ENCODE peak calls at places on chromosomes 6 and 20, in four cellular contexts. B, R, N and P are unnamed samples.

GRCh38 chr20:13220857-13221297 is at the start of gene ISM1:
- DNase-seq in B (no peak), R (no peak), N (no peak), P (no peak)

GRCh38 chr20:41180599-41181333 is 43.4 kb downstream of the PLCG1 start:
- DNase-seq in B (no peak), R (no peak), N (peak; percentile 17), P (no peak)

GRCh38 chr20:33789109-33789857 is 21.9 kb upstream of the CHMP4B start:
- DNase-seq in B (peak; percentile 82), R (peak; percentile 95), N (peak; percentile 85), P (peak; percentile 100)

GRCh38 chr6:53737746-53738145 is 57.1 kb upstream of the LRRC1 start:
- DNase-seq in B (no peak), R (no peak), N (no peak), P (no peak)

GRCh38 chr6:169340395-169340794 is 86.7 kb upstream of the THBS2 start:
- DNase-seq in B (no peak), R (no peak), N (no peak), P (peak; percentile 15)

GRCh38 chr6:25130518-25130917 is 148.7 kb upstream of the CARMIL1 start:
- DNase-seq in B (no peak), R (peak; percentile 40), N (no peak), P (no peak)

GRCh38 chr6:52590634-52590985 is 13.8 kb upstream of the TRAM2 start:
- DNase-seq in B (no peak), R (peak; percentile 82), N (no peak), P (no peak)

GRCh38 chr6:83199865-83200230 is 6.7 kb downstream of the RWDD2A start:
- DNase-seq in B (peak; percentile 41), R (peak; percentile 85), N (no peak), P (peak; percentile 58)

GRCh38 chr6:127971945-127972391 is 71.1 kb upstream of the THEMIS start:
- DNase-seq in B (peak; percentile 49), R (peak; percentile 38), N (no peak), P (peak; percentile 76)

GRCh38 chr20:41392871-41393704 is 26.5 kb upstream of the EMILIN3 start:
- DNase-seq in B (no peak), R (peak; percentile 11), N (peak; percentile 32), P (peak; percentile 51)

GRCh38 chr20:1975251-1975650 is 18.6 kb downstream of the PDYN start:
- DNase-seq in B (no peak), R (no peak), N (no peak), P (no peak)

GRCh38 chr20:25623225-25623735 is 534 bp downstream of the NANP start:
- DNase-seq in B (no peak), R (no peak), N (peak; percentile 39), P (no peak)

GRCh38 chr6:92047886-92048285 is 1371.5 kb downstream of the EPHA7 start:
- DNase-seq in B (no peak), R (no peak), N (no peak), P (no peak)

GRCh38 chr20:33076662-33077398 is 2.6 kb upstream of the BPIFB4 start:
- DNase-seq in B (no peak), R (no peak), N (no peak), P (no peak)

GRCh38 chr6:111724039-111724438 is 118.4 kb upstream of the TRAF3IP2 start:
- DNase-seq in B (no peak), R (no peak), N (no peak), P (no peak)

GRCh38 chr6:81105998-81106397 is 646.5 kb downstream of the TENT5A start:
- DNase-seq in B (no peak), R (peak; percentile 1), N (no peak), P (no peak)
- TF ChIP-seq CTCF in B (no peak), R (no peak), N (no peak), P (no peak)

GRCh38 chr6:37259191-37259590 is 1.2 kb upstream of the TMEM217 start:
- DNase-seq in B (no peak), R (no peak), N (no peak), P (no peak)
- H3K4me3 ChIP-seq in B (peak overlapping the region; percentile 98), R (peak overlapping the region; percentile 94), N (peak overlapping the region; percentile 84), P (peak overlapping the region; percentile 95)

GRCh38 chr6:30981942-30982772 is 1.4 kb upstream of the MUC21 start:
- DNase-seq in B (peak; percentile 59), R (peak; percentile 79), N (peak; percentile 52), P (peak; percentile 64)
- TF ChIP-seq CTCF in B (peak; percentile 37), R (peak; percentile 42), N (peak; percentile 8), P (no peak)

GRCh38 chr6:106187424-106187982 is 101.4 kb downstream of the PRDM1 start:
- DNase-seq in B (no peak), R (no peak), N (no peak), P (no peak)
- H3K4me3 ChIP-seq in B (no peak overlapping the region), R (no peak overlapping the region), N (no peak overlapping the region), P (no peak overlapping the region)

DNA sequence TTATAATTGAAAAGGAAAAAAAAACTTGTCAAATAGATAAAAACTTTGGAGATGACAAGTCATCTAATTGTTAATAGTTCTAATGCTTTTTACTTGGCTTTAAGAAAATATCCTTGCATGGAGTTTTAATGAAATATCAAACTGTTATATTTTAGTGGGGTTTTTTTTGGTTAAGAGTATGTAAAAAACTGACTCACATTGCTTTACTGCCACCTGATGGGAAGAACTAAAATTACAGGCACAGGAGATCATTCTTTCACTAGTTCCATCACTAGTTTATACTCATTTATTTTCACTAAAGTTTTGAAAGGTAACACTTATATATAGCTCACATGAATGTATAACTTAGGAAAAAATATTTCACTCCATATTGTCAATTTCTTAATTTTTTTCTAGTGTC is 309.1 kb downstream of the LMBRD1 start:
- DNase-seq in B (no peak), R (no peak), N (no peak), P (no peak)
- TF ChIP-seq CTCF in B (no peak), R (peak; percentile 9), N (no peak), P (peak; percentile 44)

DNA sequence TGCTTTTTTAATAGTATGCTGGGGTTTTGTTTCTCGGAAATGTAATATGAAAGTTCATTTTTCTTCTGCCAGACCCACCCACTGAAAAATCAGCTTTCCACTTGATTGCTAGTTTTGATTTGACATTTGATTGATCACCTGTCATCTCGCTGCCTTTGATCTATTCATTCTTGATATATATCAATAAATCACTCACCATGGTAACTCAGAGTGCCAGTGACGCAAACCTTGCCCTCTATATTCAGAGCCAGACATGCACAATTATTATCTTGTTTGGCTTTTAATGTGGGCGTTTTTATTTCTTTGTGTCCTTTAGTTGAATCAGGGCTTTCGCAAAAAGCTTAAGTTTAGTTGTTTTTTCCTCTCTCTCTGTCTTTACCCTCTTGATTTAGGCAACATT is 2.0 kb downstream of the TSHZ2 start:
- DNase-seq in B (no peak), R (no peak), N (no peak), P (no peak)
- H3K4me3 ChIP-seq in B (no peak overlapping the region), R (peak overlapping the region; percentile 56), N (peak overlapping the region; percentile 49), P (no peak overlapping the region)

DNA sequence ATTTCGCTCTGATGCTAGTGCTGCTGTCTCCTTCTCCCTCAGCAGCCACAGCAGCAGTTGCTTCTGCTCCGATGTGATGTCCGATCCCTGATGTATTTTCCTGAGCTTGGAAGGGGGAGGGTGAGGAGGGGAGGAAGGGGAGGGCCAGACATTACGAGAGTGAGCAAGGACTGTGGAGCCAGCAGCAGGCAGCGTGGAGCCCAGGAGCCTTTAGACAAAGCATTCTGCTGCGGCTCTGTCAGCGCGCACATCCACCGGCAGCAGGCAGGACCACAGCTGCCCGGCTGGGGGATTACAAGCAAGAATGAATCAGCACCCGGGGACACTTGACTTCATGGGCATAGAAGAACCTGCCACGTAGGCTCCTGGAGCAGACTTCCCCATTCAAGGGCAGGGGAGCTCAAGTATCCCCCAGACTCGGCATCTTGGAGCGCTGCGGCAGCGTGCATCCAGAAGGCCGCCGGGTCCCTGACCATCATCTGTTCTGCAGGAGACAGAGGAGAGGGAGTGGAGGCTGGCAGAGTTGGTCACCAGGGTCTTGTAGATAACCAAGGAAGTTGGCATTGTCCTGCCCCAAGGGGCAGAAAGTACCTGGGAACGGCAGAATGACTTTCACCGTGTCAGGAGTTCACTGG is 83.0 kb downstream of the TCP11 start:
- DNase-seq in B (no peak), R (no peak), N (no peak), P (no peak)
- TF ChIP-seq CTCF in B (no peak), R (no peak), N (no peak), P (no peak)

DNA sequence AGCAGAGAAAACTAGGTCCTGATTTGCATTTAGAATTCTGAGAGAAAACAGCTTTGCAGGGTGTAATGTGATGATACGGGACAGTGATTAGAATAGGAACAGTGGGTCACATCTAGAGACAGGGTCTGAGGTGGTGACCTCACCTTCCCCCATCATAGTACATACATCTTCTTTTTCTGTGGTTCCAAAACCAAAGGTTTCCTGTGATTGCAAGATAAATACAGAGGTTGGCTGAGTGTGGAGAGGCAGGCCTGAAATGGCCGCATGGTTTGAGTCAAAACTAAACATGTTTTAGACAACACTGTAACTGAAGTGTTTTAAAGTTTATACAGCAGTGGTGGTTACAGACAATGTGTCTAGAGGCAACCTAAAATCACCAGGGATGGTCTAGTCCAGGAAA is 10.4 kb upstream of the NT5DC1 start:
- DNase-seq in B (no peak), R (no peak), N (no peak), P (no peak)
- H3K4me3 ChIP-seq in B (no peak overlapping the region), R (no peak overlapping the region), N (no peak overlapping the region), P (no peak overlapping the region)

DNA sequence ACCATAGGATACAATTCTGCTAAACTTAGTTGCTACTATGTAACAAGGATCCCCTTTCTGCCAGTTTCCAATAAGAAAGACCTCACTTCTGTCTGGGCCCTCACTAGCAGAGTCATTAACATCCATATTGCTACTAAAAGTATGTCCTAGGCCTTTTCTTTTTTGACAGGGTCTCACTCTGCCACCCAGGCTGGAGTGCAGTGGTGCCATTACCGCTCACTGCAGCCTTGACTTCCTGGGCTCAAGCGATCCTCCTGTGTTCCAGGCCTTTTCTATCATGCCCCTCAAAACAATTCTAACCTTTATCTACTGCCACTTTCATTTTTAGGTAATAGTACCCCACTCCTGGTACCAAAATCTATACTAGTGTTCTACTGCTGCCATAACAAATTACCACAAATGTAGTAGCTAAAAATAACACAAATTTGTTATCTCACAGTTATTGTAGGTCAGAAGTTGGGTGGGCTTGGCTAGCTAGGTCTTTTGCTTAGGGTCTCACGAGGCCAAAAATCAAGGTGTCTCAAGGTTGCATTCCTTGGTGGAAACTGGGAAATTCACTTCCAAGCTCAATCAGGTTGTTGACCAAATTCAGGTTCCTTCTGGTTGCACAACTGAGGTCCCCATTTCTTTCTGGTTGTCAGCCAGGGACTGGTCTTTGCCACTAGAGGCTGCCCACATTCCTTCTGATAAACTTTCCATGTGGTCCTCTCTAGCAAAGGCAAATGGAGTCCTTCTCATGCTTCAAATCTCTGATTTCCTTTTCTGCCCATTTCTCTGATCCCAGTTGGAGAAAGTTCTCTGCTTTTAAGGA is 3.0 kb downstream of the CSNK2A1 start:
- DNase-seq in B (no peak), R (no peak), N (no peak), P (no peak)
- TF ChIP-seq CTCF in B (no peak), R (no peak), N (no peak), P (no peak)